ENCODE peak calls at places on chromosomes 1 and 21, in six cellular contexts. O, M, Z, H, A and R are unnamed samples.
A peak's percentile ranks its signal among the peaks of the same experiment; 100 is the strongest.

GRCh38 chr1:64140596-64140995 is 62.8 kb upstream of the UBE2U start:
- DNase-seq in O (no peak), H (no peak), Z (no peak), M (no peak), A (no peak), R (no peak)

GRCh38 chr1:11964656-11965055 is 15.6 kb upstream of the MFN2 start:
- DNase-seq in Z (no peak), A (no peak), O (no peak), H (no peak), M (no peak), R (no peak)

GRCh38 chr21:36928960-36929359 is 37.5 kb downstream of the HLCS start:
- DNase-seq in M (no peak), O (no peak), H (peak; percentile 35), A (no peak), Z (no peak), R (peak; percentile 30)

GRCh38 chr1:228163776-228164534 is 1.6 kb upstream of the IBA57 start:
- DNase-seq in H (no peak), O (no peak), M (no peak), A (no peak), Z (no peak), R (no peak)

GRCh38 chr1:206738370-206739366 is 31.9 kb upstream of the IL19 start:
- DNase-seq in O (no peak), H (peak; percentile 44), M (no peak), A (no peak), Z (no peak), R (peak; percentile 52)

GRCh38 chr1:154760469-154760933 is 109.6 kb downstream of the KCNN3 start:
- DNase-seq in H (peak; percentile 85), A (peak; percentile 43), Z (peak; percentile 68), M (peak; percentile 67), O (peak; percentile 88), R (peak; percentile 79)

GRCh38 chr1:235999259-235999925 is 65.5 kb downstream of the NID1 start:
- DNase-seq in O (no peak), Z (no peak), M (peak; percentile 43), H (no peak), A (no peak), R (no peak)

GRCh38 chr1:84570436-84571149 is 3.6 kb downstream of the CTBS start:
- DNase-seq in O (no peak), M (no peak), A (no peak), H (no peak), Z (no peak), R (no peak)

GRCh38 chr1:157798211-157798610 is 21.3 kb upstream of the FCRL2 start:
- DNase-seq in H (no peak), A (no peak), M (no peak), O (no peak), Z (no peak), R (no peak)

GRCh38 chr1:61742620-61743431 is 546 bp downstream of the PATJ start:
- DNase-seq in A (peak; percentile 40), O (peak; percentile 48), H (peak; percentile 34), M (peak; percentile 73), Z (peak; percentile 70), R (peak; percentile 36)

GRCh38 chr1:231629132-231629531 is 2.5 kb downstream of the DISC1 start:
- DNase-seq in M (peak; percentile 66), Z (peak; percentile 70), A (no peak), O (peak; percentile 63), H (no peak), R (peak; percentile 17)

DNA sequence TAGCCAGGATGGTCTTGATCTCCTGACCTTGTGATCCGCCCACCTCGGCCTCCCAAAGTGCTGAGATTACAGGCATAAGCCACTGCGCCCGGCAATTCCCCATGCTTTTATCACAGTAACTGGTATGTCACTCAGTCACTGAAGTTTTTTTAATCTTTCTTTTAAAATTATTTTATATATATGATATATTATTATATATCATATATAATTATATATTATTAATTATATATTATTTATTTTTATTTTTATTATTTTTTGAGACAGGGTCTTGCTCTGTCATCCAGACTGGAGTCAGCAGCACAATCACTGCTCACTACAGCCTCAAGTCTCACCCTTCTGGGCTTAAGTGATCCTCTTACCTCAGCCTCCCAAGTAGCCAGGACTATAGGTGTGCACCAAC is 18.3 kb downstream of the RC3H1 start:
- DNase-seq in M (no peak), O (no peak), A (no peak), H (no peak), Z (no peak), R (no peak)
- TF ChIP-seq POLR2A in M (no peak), O (no peak), A (no peak), H (no peak), Z (no peak), R (no peak)

GRCh38 chr1:204191481-204191880 is 4.8 kb downstream of the KISS1 start:
- DNase-seq in A (no peak), O (no peak), M (no peak), Z (no peak), H (peak; percentile 55), R (no peak)
- H3K4me1 ChIP-seq in A (no peaks in the 10 kb centered on the region), O (no peaks in the 10 kb centered on the region), M (no peaks in the 10 kb centered on the region), Z (no peaks in the 10 kb centered on the region), H (peaks cover 21% of the 10 kb centered on the region), R (no peaks in the 10 kb centered on the region)

DNA sequence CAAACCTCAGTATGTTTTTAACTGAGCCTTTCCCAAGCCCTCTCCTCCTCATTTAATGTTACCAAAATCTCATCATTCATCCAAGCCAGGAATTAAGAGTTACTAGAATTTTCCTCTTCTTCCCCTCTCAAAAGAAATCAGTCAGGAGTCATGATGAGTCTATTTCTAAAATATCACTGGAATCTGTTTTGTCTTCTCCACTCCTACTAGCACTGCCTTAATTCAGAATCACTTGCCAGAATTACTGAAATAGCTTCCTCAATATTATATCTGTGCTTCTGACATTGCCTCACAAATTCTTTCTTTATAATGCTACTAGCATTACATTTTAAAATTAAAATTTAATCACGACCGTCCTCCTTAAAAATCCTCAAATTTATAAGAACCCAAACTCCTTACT is 106.1 kb downstream of the PTGER3 start:
- DNase-seq in Z (no peak), A (no peak), O (no peak), M (no peak), H (no peak), R (no peak)
- H3K36me3 ChIP-seq in Z (no peaks in the 10 kb centered on the region), A (no peaks in the 10 kb centered on the region), O (no peaks in the 10 kb centered on the region), M (no peaks in the 10 kb centered on the region), H (no peaks in the 10 kb centered on the region), R (no peaks in the 10 kb centered on the region)

GRCh38 chr1:217039926-217040325 is 316.7 kb upstream of the ESRRG start:
- DNase-seq in O (no peak), M (no peak), A (no peak), H (no peak), Z (no peak), R (no peak)

GRCh38 chr1:217036757-217037156 is 313.5 kb upstream of the ESRRG start:
- DNase-seq in Z (no peak), H (no peak), A (no peak), M (no peak), O (no peak), R (no peak)

DNA sequence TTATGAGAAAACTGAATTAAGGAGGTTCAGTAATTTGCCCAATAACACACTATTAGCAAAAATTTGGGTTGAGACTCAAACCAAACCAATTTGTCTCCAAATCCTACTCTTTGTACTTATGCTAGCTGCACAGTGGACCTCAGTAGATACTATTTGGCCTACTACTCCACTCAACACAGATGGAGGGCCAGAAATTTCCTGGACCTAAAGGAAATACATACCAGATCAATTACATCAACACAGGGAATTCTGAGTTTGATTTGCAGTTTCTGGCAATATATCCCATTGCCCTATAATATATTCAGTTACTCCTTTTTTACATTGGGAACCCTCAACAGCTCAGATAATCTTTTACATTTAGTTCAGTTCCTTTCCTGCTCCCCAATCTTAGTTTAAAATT is 317.5 kb upstream of the ESRRG start:
- DNase-seq in O (no peak), M (no peak), H (no peak), A (no peak), Z (no peak), R (no peak)
- TF ChIP-seq POLR2A in O (no peak), M (no peak), H (no peak), A (no peak), Z (no peak), R (no peak)

GRCh38 chr1:36088265-36088576 is 471 bp upstream of the ADPRS start:
- DNase-seq in Z (no peak), A (no peak), M (no peak), H (no peak), O (no peak), R (no peak)
- H3K4me1 ChIP-seq in Z (peaks cover 29% of the 10 kb centered on the region), A (peaks cover 12% of the 10 kb centered on the region), M (peaks cover 38% of the 10 kb centered on the region), H (peaks cover 27% of the 10 kb centered on the region), O (peaks cover 37% of the 10 kb centered on the region), R (peaks cover 32% of the 10 kb centered on the region)

GRCh38 chr1:77797991-77798390 is 18.5 kb downstream of the MIGA1 start:
- DNase-seq in H (no peak), M (no peak), A (no peak), Z (no peak), O (no peak), R (no peak)

GRCh38 chr1:77802026-77802425 is 22.6 kb downstream of the MIGA1 start:
- DNase-seq in M (no peak), H (no peak), O (no peak), Z (no peak), A (no peak), R (no peak)

DNA sequence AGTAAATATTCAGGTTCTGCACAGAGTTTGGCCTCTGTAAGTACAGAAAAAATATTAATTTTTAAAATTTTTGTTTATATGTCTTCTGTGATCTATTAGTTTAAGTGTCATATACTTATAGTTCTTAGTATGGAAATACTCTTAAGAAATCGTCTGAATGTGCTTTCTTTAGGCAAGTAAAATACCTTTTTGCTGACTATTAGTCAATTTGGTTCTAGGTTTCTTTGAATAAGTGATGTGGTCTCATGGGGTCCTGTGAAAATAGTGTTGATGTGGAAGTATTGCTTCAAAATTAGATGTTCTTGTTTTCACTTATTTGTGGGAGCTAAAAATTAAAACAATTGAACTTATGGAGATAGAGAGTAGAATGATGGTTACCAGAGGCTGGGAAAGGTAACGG is 23.9 kb downstream of the MIGA1 start:
- DNase-seq in Z (no peak), H (no peak), A (no peak), M (no peak), O (no peak), R (no peak)
- H3K36me3 ChIP-seq in Z (peaks cover 25% of the 10 kb centered on the region), H (peaks cover 23% of the 10 kb centered on the region), A (peaks cover 4% of the 10 kb centered on the region), M (peaks cover 23% of the 10 kb centered on the region), O (peaks cover 56% of the 10 kb centered on the region), R (no peaks in the 10 kb centered on the region)

DNA sequence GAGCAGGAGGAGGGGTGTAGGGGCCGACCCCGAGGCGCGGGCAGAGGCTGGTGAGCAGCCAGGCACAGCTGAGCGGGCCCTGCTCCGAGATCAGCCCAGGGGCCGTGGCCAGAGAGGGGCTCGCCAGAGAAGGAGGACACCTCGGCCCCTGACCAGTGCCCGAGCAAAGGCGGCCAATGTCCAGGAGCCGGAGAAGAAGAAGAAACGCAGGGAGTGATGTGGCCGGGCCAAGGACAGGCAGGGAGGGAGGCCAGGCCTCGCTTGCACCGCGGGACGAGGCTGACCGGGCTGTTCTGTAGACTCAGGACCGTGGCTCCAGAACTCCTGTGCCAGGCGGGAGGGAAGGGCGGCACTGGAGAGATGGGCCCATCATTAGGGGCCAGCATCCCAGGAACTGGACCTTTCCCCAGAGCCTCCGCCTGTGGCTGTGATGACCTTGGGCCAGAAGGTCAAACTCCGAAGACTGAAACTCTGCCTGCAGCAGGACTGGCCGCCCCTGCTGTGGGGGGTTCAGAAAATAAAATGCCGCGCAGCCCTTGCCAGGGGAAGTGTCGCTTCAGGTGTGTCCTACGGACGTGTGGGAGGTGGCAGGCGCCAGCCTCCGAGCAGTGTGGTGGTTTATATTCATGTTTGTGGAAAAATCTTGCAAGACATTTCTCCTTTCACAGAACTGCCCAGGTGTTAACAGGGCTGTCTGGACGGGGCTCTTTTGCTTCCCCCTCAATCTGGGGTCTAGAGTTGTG is 14.4 kb downstream of the RRP1 start:
- DNase-seq in Z (no peak), A (no peak), O (no peak), M (no peak), H (no peak), R (no peak)
- TF ChIP-seq POLR2A in Z (no peak), A (no peak), O (no peak), M (no peak), H (no peak), R (no peak)